ENCODE peak calls at places on chromosomes 12 and 14, in eight cellular contexts. One of them, this sample, is unnamed.
A peak's percentile ranks its signal among the peaks of the same experiment; 100 is the strongest.

GRCh38 chr14:38723277-38723676 is 379.8 kb downstream of the SEC23A start:
- DNase-seq in stimulated activated CD8-positive, alpha-beta memory T cell treated with anti-CD3 and anti-CD28 coated beads, Interleukin-7, amount 100 ng/mL, for 4 hours: no peak
- DNase-seq in sigmoid colon: no peak
- DNase-seq in SW 1271: no peak
- DNase-seq in caudate nucleus: no peak
- DNase-seq in cardiac muscle cell: no peak
- DNase-seq in GF-D8: no peak
- DNase-seq in GM04504: no peak
- DNase-seq in this sample: no peak

GRCh38 chr12:6943387-6943718 is 263 bp upstream of the RNU7-1 start:
- DNase-seq in GM04504: peak; percentile 82
- DNase-seq in cardiac muscle cell: peak; percentile 90
- DNase-seq in sigmoid colon: peak; percentile 96
- DNase-seq in stimulated activated CD8-positive, alpha-beta memory T cell treated with anti-CD3 and anti-CD28 coated beads, Interleukin-7, amount 100 ng/mL, for 4 hours: peak; percentile 68
- DNase-seq in SW 1271: peak; percentile 54
- DNase-seq in caudate nucleus: peak; percentile 90
- DNase-seq in GF-D8: no peak
- DNase-seq in this sample: peak; percentile 83

GRCh38 chr14:25118671-25119070 is 68.7 kb upstream of the STXBP6 start:
- DNase-seq in sigmoid colon: no peak
- DNase-seq in GM04504: no peak
- DNase-seq in SW 1271: no peak
- DNase-seq in caudate nucleus: no peak
- DNase-seq in stimulated activated CD8-positive, alpha-beta memory T cell treated with anti-CD3 and anti-CD28 coated beads, Interleukin-7, amount 100 ng/mL, for 4 hours: no peak
- DNase-seq in cardiac muscle cell: no peak
- DNase-seq in GF-D8: no peak
- DNase-seq in this sample: no peak

GRCh38 chr14:100679707-100680438 is 46.8 kb upstream of the DLK1 start:
- DNase-seq in cardiac muscle cell: peak; percentile 60
- DNase-seq in GF-D8: no peak
- DNase-seq in GM04504: peak; percentile 56
- DNase-seq in sigmoid colon: peak; percentile 86
- DNase-seq in caudate nucleus: no peak
- DNase-seq in SW 1271: no peak
- DNase-seq in stimulated activated CD8-positive, alpha-beta memory T cell treated with anti-CD3 and anti-CD28 coated beads, Interleukin-7, amount 100 ng/mL, for 4 hours: no peak
- DNase-seq in this sample: no peak

GRCh38 chr14:22849212-22849819 is 12.9 kb downstream of the MMP14 start:
- DNase-seq in GF-D8: no peak
- DNase-seq in SW 1271: no peak
- DNase-seq in sigmoid colon: peak; percentile 92
- DNase-seq in stimulated activated CD8-positive, alpha-beta memory T cell treated with anti-CD3 and anti-CD28 coated beads, Interleukin-7, amount 100 ng/mL, for 4 hours: no peak
- DNase-seq in caudate nucleus: no peak
- DNase-seq in cardiac muscle cell: no peak
- DNase-seq in GM04504: no peak
- DNase-seq in this sample: no peak

GRCh38 chr12:112878488-112878887 is 28.3 kb upstream of the OAS1 start:
- DNase-seq in GF-D8: no peak
- DNase-seq in stimulated activated CD8-positive, alpha-beta memory T cell treated with anti-CD3 and anti-CD28 coated beads, Interleukin-7, amount 100 ng/mL, for 4 hours: no peak
- DNase-seq in sigmoid colon: no peak
- DNase-seq in SW 1271: no peak
- DNase-seq in GM04504: no peak
- DNase-seq in caudate nucleus: no peak
- DNase-seq in cardiac muscle cell: no peak
- DNase-seq in this sample: no peak

GRCh38 chr12:41983394-41983793 is 161.3 kb downstream of the GXYLT1 start:
- DNase-seq in GF-D8: no peak
- DNase-seq in cardiac muscle cell: no peak
- DNase-seq in stimulated activated CD8-positive, alpha-beta memory T cell treated with anti-CD3 and anti-CD28 coated beads, Interleukin-7, amount 100 ng/mL, for 4 hours: no peak
- DNase-seq in GM04504: no peak
- DNase-seq in caudate nucleus: no peak
- DNase-seq in SW 1271: no peak
- DNase-seq in sigmoid colon: no peak
- DNase-seq in this sample: no peak

GRCh38 chr14:33809456-33809855 is 141.4 kb downstream of the EGLN3 start:
- DNase-seq in SW 1271: no peak
- DNase-seq in GF-D8: no peak
- DNase-seq in caudate nucleus: no peak
- DNase-seq in cardiac muscle cell: no peak
- DNase-seq in sigmoid colon: no peak
- DNase-seq in GM04504: no peak
- DNase-seq in stimulated activated CD8-positive, alpha-beta memory T cell treated with anti-CD3 and anti-CD28 coated beads, Interleukin-7, amount 100 ng/mL, for 4 hours: no peak
- DNase-seq in this sample: no peak

GRCh38 chr12:52243264-52243773 is 10.3 kb downstream of the KRT7 start:
- DNase-seq in sigmoid colon: peak; percentile 61
- DNase-seq in GF-D8: no peak
- DNase-seq in GM04504: no peak
- DNase-seq in cardiac muscle cell: no peak
- DNase-seq in stimulated activated CD8-positive, alpha-beta memory T cell treated with anti-CD3 and anti-CD28 coated beads, Interleukin-7, amount 100 ng/mL, for 4 hours: no peak
- DNase-seq in caudate nucleus: no peak
- DNase-seq in SW 1271: no peak
- DNase-seq in this sample: no peak

GRCh38 chr12:47317182-47317915 is 237.6 kb upstream of the AMIGO2 start:
- DNase-seq in caudate nucleus: no peak
- DNase-seq in SW 1271: no peak
- DNase-seq in cardiac muscle cell: no peak
- DNase-seq in GF-D8: no peak
- DNase-seq in stimulated activated CD8-positive, alpha-beta memory T cell treated with anti-CD3 and anti-CD28 coated beads, Interleukin-7, amount 100 ng/mL, for 4 hours: no peak
- DNase-seq in GM04504: peak; percentile 30
- DNase-seq in sigmoid colon: no peak
- DNase-seq in this sample: no peak

GRCh38 chr12:88420460-88420859 is 159.8 kb downstream of the KITLG start:
- DNase-seq in SW 1271: peak; percentile 5
- DNase-seq in GM04504: peak; percentile 88
- DNase-seq in caudate nucleus: no peak
- DNase-seq in stimulated activated CD8-positive, alpha-beta memory T cell treated with anti-CD3 and anti-CD28 coated beads, Interleukin-7, amount 100 ng/mL, for 4 hours: no peak
- DNase-seq in GF-D8: no peak
- DNase-seq in sigmoid colon: no peak
- DNase-seq in cardiac muscle cell: no peak
- DNase-seq in this sample: no peak

This sample was measured in occipital lobe.